ENCODE peak calls at places on chromosomes 7 and 10, in four cellular contexts. R is fibroblast of pulmonary artery, T is sigmoid colon, F is body of pancreas. M is an unnamed sample.

GRCh38 chr10:22615819-22616499 is 98.4 kb downstream of the PIP4K2A start:
- DNase-seq in R (no peak), T (peak), F (peak), M (no peak)

GRCh38 chr10:90407116-90407515 is 450.7 kb downstream of the HTR7 start:
- DNase-seq in R (peak), T (no peak), F (no peak), M (no peak)

GRCh38 chr10:84184517-84184916 is 9.8 kb upstream of the CDHR1 start:
- DNase-seq in R (no peak), T (no peak), F (no peak), M (no peak)

GRCh38 chr7:174704-175103 is 17.7 kb upstream of the FAM20C start:
- DNase-seq in R (no peak), T (no peak), F (no peak), M (no peak)

GRCh38 chr10:87925570-87925969 is 62.1 kb downstream of the PTEN start:
- DNase-seq in R (peak), T (no peak), F (no peak), M (no peak)

GRCh38 chr10:119394657-119395286 is 147.7 kb downstream of the RGS10 start:
- DNase-seq in R (no peak), T (no peak), F (no peak), M (no peak)

GRCh38 chr7:150733734-150734095 is 3.5 kb upstream of the GIMAP5 start:
- DNase-seq in R (no peak), T (no peak), F (no peak), M (no peak)

GRCh38 chr7:51127618-51127904 is 189.0 kb downstream of the COBL start:
- DNase-seq in R (no peak), T (no peak), F (no peak), M (no peak)

GRCh38 chr10:119871881-119872609 is 598 bp downstream of the MCMBP start:
- DNase-seq in R (peak), T (peak), F (peak), M (no peak)

GRCh38 chr7:96833701-96834453 is 124.2 kb upstream of the SEM1 start:
- DNase-seq in R (peak), T (no peak), F (no peak), M (no peak)

GRCh38 chr10:80503584-80504157 is 34.0 kb upstream of the SH2D4B start:
- DNase-seq in R (no peak), T (no peak), F (no peak), M (no peak)

GRCh38 chr10:110487411-110488123 is 10.1 kb upstream of the DUSP5 start:
- DNase-seq in R (no peak), T (no peak), F (no peak), M (no peak)

GRCh38 chr10:72740526-72740925 is 48.6 kb downstream of the MCU start:
- DNase-seq in R (peak), T (peak), F (peak), M (no peak)

GRCh38 chr7:96921231-96921630 is 84.1 kb upstream of the DLX6 start:
- DNase-seq in R (no peak), T (no peak), F (no peak), M (no peak)

GRCh38 chr10:110753462-110753861 is 109.3 kb downstream of the RBM20 start:
- DNase-seq in R (no peak), T (no peak), F (no peak), M (no peak)

GRCh38 chr7:2829040-2829439 is 15.1 kb downstream of the GNA12 start:
- DNase-seq in R (no peak), T (no peak), F (no peak), M (no peak)

GRCh38 chr10:90912854-90913479 is 7.9 kb downstream of the ANKRD1 start:
- DNase-seq in R (no peak), T (no peak), F (no peak), M (no peak)

GRCh38 chr7:78327718-78328117 is 529.1 kb downstream of the PHTF2 start:
- DNase-seq in R (no peak), T (no peak), F (no peak), M (no peak)

GRCh38 chr7:99677646-99678045 is 2.1 kb downstream of the CYP3A5 start:
- DNase-seq in R (no peak), T (no peak), F (no peak), M (no peak)
- H3K4me3 ChIP-seq in R (no peak), T (no peak), F (no peak), M (no peak)

DNA sequence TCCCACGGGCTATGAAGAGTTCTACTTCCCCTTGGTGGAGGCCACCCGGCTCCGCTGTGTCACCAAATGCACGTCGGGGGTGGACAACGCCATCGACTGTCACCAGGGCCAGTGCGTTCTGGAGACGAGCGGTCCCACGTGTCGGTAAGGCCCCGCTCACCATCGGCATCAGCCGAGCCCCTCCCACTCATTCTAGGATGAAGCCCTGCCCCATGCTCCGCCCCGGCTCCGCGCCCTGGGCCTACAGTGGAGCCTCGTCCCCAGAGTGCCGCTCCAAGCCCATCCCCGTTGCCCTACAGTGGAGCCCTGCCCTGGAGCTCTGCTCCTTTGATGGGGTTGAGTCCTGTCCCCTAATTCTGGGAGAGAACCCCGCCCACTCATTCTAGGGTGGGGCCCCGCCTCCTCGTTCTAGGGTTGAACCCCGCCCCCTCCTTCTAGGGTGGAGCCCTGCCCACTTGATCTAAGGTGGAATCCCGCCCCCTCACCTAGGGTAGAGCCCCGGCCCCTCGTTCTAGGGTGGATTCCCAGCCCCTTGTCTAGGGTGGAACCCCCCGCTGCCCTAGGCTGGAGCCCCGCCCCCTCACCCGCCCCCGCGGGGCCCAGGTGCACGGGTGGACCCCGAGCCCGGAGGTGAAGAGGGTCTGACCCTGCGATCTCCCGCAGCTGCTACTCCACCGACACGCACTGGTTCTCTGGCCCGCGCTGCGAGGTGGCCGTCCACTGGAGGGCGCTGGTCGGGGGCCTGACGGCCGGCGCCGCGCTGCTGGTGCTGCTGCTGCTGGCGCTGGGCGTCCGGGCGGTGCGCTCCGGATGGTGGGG is 3.4 kb upstream of the MUC12 start:
- DNase-seq in R (peak), T (no peak), F (peak), M (no peak)
- H3K4me3 ChIP-seq in R (no peak), T (no peak), F (no peak), M (peak)

DNA sequence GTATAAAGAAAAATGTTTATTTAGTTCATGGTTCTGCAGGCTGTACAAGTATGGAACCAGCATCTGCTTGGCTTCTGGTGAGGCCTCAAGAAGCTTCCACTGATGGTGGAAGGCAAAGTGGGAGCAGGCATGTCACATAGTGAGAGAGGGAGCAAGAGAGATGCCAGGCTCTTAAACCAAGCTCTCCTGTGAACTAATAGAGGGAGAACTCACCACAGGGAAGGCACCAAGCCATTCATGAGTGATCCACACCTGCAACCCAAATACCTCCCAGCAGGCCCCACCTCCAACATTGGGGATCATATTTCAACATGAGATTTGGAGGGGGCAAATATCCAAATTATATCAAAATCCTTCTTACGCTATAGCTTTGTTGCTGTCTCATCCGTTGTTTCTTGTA is 113.1 kb downstream of the CPED1 start:
- DNase-seq in R (no peak), T (no peak), F (no peak), M (no peak)
- H3K4me3 ChIP-seq in R (no peak), T (no peak), F (no peak), M (no peak)

GRCh38 chr10:103449208-103450144 is 2.7 kb downstream of the CALHM2 start:
- DNase-seq in R (no peak), T (no peak), F (no peak), M (no peak)
- H3K4me3 ChIP-seq in R (peak), T (no peak), F (no peak), M (peak)

GRCh38 chr7:130912086-130912909 is 178.3 kb upstream of the KLF14 start:
- DNase-seq in R (peak), T (no peak), F (no peak), M (peak)

GRCh38 chr7:130914589-130915294 is 180.7 kb upstream of the KLF14 start:
- DNase-seq in R (no peak), T (no peak), F (no peak), M (peak)

GRCh38 chr7:130912910-130913720 is 179.1 kb upstream of the KLF14 start:
- DNase-seq in R (peak), T (peak), F (peak), M (peak)

GRCh38 chr7:130910949-130911944 is 177.2 kb upstream of the KLF14 start:
- DNase-seq in R (peak), T (no peak), F (no peak), M (peak)

GRCh38 chr7:130913721-130914588 is 179.9 kb upstream of the KLF14 start:
- DNase-seq in R (no peak), T (no peak), F (no peak), M (peak)
- H3K4me3 ChIP-seq in R (peak), T (no peak), F (no peak), M (no peak)